ENCODE peak calls at places on chromosomes 12 and 14, in four cellular contexts. F is GM12864, R is skeletal muscle cell, P is uterus. Y is an unnamed sample.
A peak's percentile ranks its signal among the peaks of the same experiment; 100 is the strongest.

GRCh38 chr14:69464829-69465228 is 19.7 kb upstream of the PLEKHD1 start:
- DNase-seq in F (no peak), R (peak; percentile 75), P (no peak), Y (no peak)

GRCh38 chr12:103495158-103495782 is 498 bp downstream of the C12orf42 start:
- DNase-seq in F (no peak), R (no peak), P (no peak), Y (no peak)

GRCh38 chr12:1769809-1770494 is 50.4 kb upstream of the LRTM2 start:
- DNase-seq in F (no peak), R (no peak), P (no peak), Y (no peak)

GRCh38 chr14:93712079-93712837 is 76.0 kb downstream of the PRIMA1 start:
- DNase-seq in F (no peak), R (no peak), P (no peak), Y (no peak)

GRCh38 chr12:61750604-61751003 is 509.6 kb upstream of the USP15 start:
- DNase-seq in F (no peak), R (no peak), P (no peak), Y (no peak)

GRCh38 chr14:101112351-101113107 is 209.0 kb upstream of the RTL1 start:
- DNase-seq in F (no peak), R (no peak), P (no peak), Y (no peak)

GRCh38 chr14:56100556-56100955 is 17.7 kb upstream of the PELI2 start:
- DNase-seq in F (no peak), R (no peak), P (no peak), Y (no peak)

GRCh38 chr14:23930742-23931141 is 22.8 kb upstream of the DHRS4 start:
- DNase-seq in F (no peak), R (no peak), P (peak; percentile 49), Y (no peak)

GRCh38 chr14:76289276-76289675 is 86.7 kb upstream of the ESRRB start:
- DNase-seq in F (no peak), R (no peak), P (no peak), Y (no peak)

GRCh38 chr12:92596388-92596787 is 106.4 kb upstream of the PLEKHG7 start:
- DNase-seq in F (no peak), R (peak; percentile 64), P (no peak), Y (no peak)

GRCh38 chr12:117587646-117588287 is 226.3 kb upstream of the NOS1 start:
- DNase-seq in F (no peak), R (no peak), P (no peak), Y (no peak)

GRCh38 chr14:69363055-69363454 is 35.0 kb downstream of the ERH start:
- DNase-seq in F (no peak), R (peak; percentile 11), P (no peak), Y (no peak)

GRCh38 chr12:100651694-100652093 is 78.2 kb downstream of the GAS2L3 start:
- DNase-seq in F (no peak), R (no peak), P (no peak), Y (no peak)

GRCh38 chr12:80129895-80130535 is 30.7 kb downstream of the OTOGL start:
- DNase-seq in F (no peak), R (no peak), P (no peak), Y (no peak)

GRCh38 chr14:31895206-31895605 is 181.9 kb upstream of the ARHGAP5 start:
- DNase-seq in F (no peak), R (peak; percentile 56), P (no peak), Y (no peak)

GRCh38 chr14:54902143-54902520 is 494 bp downstream of the GCH1 start:
- DNase-seq in F (no peak), R (no peak), P (peak; percentile 65), Y (peak; percentile 10)

GRCh38 chr12:3220382-3221321 is 143.5 kb downstream of the TSPAN9 start:
- DNase-seq in F (no peak), R (no peak), P (no peak), Y (no peak)

GRCh38 chr12:117113231-117113630 is 14.0 kb upstream of the TESC start:
- DNase-seq in F (no peak), R (no peak), P (no peak), Y (no peak)

GRCh38 chr12:55829967-55830600 is 697 bp upstream of the DNAJC14 start:
- DNase-seq in F (no peak), R (no peak), P (peak; percentile 73), Y (no peak)

GRCh38 chr12:49866859-49867579 is 24.1 kb upstream of the BCDIN3D start:
- DNase-seq in F (no peak), R (no peak), P (peak; percentile 82), Y (peak; percentile 26)

GRCh38 chr14:80930095-80930494 is 11.4 kb downstream of the CEP128 start:
- DNase-seq in F (peak; percentile 40), R (no peak), P (no peak), Y (no peak)

GRCh38 chr12:2691001-2691339 is 103.8 kb upstream of the FKBP4 start:
- DNase-seq in F (no peak), R (no peak), P (no peak), Y (no peak)

GRCh38 chr12:114445401-114446323 is 39.7 kb upstream of the TBX5 start:
- DNase-seq in F (no peak), R (no peak), P (no peak), Y (no peak)

GRCh38 chr12:128784030-128784770 is 39.6 kb downstream of the SLC15A4 start:
- DNase-seq in F (no peak), R (no peak), P (peak; percentile 49), Y (no peak)

GRCh38 chr12:58393152-58393551 is 451.8 kb downstream of the ATP23 start:
- DNase-seq in F (no peak), R (no peak), P (no peak), Y (no peak)

GRCh38 chr14:23492618-23493272 is 23.2 kb downstream of the NGDN start:
- DNase-seq in F (no peak), R (no peak), P (no peak), Y (no peak)

GRCh38 chr12:124646385-124647230 is 79.2 kb upstream of the NCOR2 start:
- DNase-seq in F (no peak), R (no peak), P (no peak), Y (no peak)

GRCh38 chr12:102005256-102005655 is 56.5 kb downstream of the WASHC3 start:
- DNase-seq in F (no peak), R (no peak), P (no peak), Y (no peak)

GRCh38 chr12:48001426-48002178 is 2.7 kb downstream of the COL2A1 start:
- DNase-seq in F (no peak), R (no peak), P (no peak), Y (no peak)

GRCh38 chr12:48004039-48004940 is at the start of gene COL2A1:
- DNase-seq in F (no peak), R (no peak), P (no peak), Y (no peak)

GRCh38 chr12:48003226-48004038 is 844 bp downstream of the COL2A1 start:
- DNase-seq in F (no peak), R (no peak), P (no peak), Y (no peak)

GRCh38 chr12:48002179-48002601 is 2.1 kb downstream of the COL2A1 start:
- DNase-seq in F (no peak), R (no peak), P (no peak), Y (no peak)

DNA sequence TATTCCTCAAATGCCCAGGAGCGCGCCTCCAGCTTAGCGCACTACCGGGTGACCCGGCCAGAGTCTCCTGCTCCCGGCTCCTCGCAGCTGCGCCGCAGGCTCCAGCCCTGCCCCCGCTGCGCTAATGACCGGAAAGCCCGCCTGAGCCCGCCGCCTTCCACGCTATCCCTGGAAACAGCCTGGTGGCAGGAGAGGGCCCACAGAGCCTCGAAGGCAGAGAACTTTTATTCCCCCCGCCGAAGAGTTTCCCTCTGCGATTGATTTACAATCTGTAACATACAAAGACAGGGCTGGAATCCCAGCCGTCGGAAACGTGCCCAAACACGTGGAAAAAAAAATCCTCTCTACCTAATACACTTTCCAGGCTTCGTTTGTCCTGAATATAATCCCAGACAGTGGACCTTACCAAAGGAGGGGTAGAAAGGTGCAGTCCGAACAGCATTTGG is 1.5 kb downstream of the COL2A1 start:
- DNase-seq in F (no peak), R (no peak), P (no peak), Y (no peak)
- H3K4me3 ChIP-seq in F (no peak overlapping the region), R (peak overlapping the region; percentile 53), P (no peak overlapping the region), Y (peak overlapping the region; percentile 79)

GRCh38 chr14:104864267-104865068 is 600 bp upstream of the CEP170B start:
- DNase-seq in F (no peak), R (no peak), P (no peak), Y (no peak)

GRCh38 chr14:104863923-104864266 is 1.2 kb upstream of the CEP170B start:
- DNase-seq in F (no peak), R (no peak), P (no peak), Y (no peak)

GRCh38 chr14:104866451-104867370 is 1.6 kb downstream of the CEP170B start:
- DNase-seq in F (no peak), R (no peak), P (no peak), Y (no peak)

GRCh38 chr14:104865631-104866441 is 768 bp downstream of the CEP170B start:
- DNase-seq in F (no peak), R (peak; percentile 27), P (peak; percentile 66), Y (no peak)

DNA sequence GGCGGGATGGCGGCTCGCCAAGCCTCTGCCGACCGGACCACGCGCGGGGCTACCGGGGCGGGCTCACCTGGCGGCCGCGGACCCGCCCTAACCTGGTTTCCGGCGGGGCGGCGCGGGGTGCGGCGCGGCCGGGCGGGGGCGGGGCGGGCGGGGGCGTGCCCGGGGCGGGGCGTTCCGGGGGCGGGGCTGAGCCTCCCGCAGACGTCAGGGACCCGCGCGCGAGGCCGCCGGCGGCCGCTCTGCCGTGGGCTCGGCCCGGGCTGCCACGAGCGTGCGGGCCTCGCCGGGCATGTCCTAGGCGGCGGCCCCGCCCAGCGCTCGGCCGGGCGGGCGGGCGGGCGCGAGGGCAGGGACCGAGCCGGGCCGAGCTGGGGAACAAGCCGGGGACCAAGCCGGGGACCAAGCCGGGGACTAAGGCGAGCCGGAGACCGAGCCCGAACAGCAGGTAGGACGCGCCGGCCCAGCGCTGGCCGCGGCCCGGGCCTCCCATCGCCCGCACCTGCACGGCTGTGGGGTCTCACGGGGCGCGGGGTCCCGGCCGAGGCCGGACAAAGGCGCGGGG is at the start of gene CEP170B:
- DNase-seq in F (no peak), R (no peak), P (no peak), Y (no peak)
- H3K4me3 ChIP-seq in F (peak within 1 kb of the TSS; percentile 36), R (peak within 1 kb of the TSS; percentile 75), P (peak within 1 kb of the TSS; percentile 58), Y (peak within 1 kb of the TSS; percentile 97)

DNA sequence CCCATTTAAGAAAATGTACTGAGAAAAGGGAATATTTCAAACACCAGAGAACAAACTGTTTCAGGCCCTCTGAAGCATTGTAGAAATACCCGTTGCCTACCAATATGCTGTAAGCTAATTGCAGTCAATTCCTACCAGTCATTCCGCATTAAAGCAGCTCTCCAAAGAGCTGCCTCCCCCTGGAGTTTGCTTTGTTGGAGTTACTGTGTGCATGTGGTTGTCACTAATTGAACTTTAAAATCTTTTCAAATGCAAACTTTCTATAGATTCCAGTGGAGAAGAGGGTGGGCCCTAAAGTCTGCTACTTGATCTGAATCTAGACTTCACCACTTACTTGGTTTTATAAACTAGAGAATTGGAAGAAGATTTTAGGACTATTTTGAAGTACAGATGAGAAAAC is 112.7 kb downstream of the PLXNC1 start:
- DNase-seq in F (no peak), R (no peak), P (no peak), Y (no peak)
- H3K4me3 ChIP-seq in F (no peak overlapping the region), R (no peak overlapping the region), P (no peak overlapping the region), Y (no peak overlapping the region)

GRCh38 chr14:91326514-91326832 is 82.0 kb upstream of the GPR68 start:
- DNase-seq in F (no peak), R (no peak), P (no peak), Y (no peak)

GRCh38 chr14:91324606-91324950 is 80.1 kb upstream of the GPR68 start:
- DNase-seq in F (no peak), R (no peak), P (no peak), Y (no peak)

GRCh38 chr14:91323671-91324605 is 79.4 kb upstream of the GPR68 start:
- DNase-seq in F (peak; percentile 76), R (no peak), P (peak; percentile 91), Y (peak; percentile 51)

GRCh38 chr14:91327201-91327600 is 82.7 kb upstream of the GPR68 start:
- DNase-seq in F (no peak), R (no peak), P (peak; percentile 51), Y (no peak)

GRCh38 chr14:91325211-91325610 is 80.7 kb upstream of the GPR68 start:
- DNase-seq in F (no peak), R (no peak), P (no peak), Y (no peak)
- H3K4me3 ChIP-seq in F (no peak overlapping the region), R (no peak overlapping the region), P (no peak overlapping the region), Y (no peak overlapping the region)